ENCODE peak calls at places on chromosomes 1 and 21, in eight cellular contexts. One of them, this sample, is unnamed.

GRCh38 chr21:42609806-42610205 is 43.6 kb upstream of the PDE9A start:
- DNase-seq in heart right ventricle: no peak
- DNase-seq in right atrium auricular region: no peak
- DNase-seq in A673: no peak
- DNase-seq in neural progenitor cell: no peak
- DNase-seq in CD8-positive, alpha-beta T cell: no peak
- DNase-seq in colonic mucosa: no peak
- DNase-seq in fibroblast of villous mesenchyme: no peak
- DNase-seq in this sample: no peak

GRCh38 chr1:114122891-114123621 is 30.6 kb downstream of the SYT6 start:
- DNase-seq in fibroblast of villous mesenchyme: no peak
- DNase-seq in right atrium auricular region: no peak
- DNase-seq in colonic mucosa: no peak
- DNase-seq in heart right ventricle: no peak
- DNase-seq in A673: no peak
- DNase-seq in neural progenitor cell: peak
- DNase-seq in CD8-positive, alpha-beta T cell: no peak
- DNase-seq in this sample: no peak

GRCh38 chr1:116391207-116391606 is 18.2 kb downstream of the ATP1A1 start:
- DNase-seq in colonic mucosa: no peak
- DNase-seq in fibroblast of villous mesenchyme: peak
- DNase-seq in A673: no peak
- DNase-seq in CD8-positive, alpha-beta T cell: no peak
- DNase-seq in right atrium auricular region: no peak
- DNase-seq in neural progenitor cell: no peak
- DNase-seq in heart right ventricle: no peak
- DNase-seq in this sample: no peak

GRCh38 chr21:46356005-46356338 is 32.0 kb downstream of the PCNT start:
- DNase-seq in CD8-positive, alpha-beta T cell: no peak
- DNase-seq in heart right ventricle: no peak
- DNase-seq in A673: no peak
- DNase-seq in right atrium auricular region: no peak
- DNase-seq in colonic mucosa: no peak
- DNase-seq in fibroblast of villous mesenchyme: no peak
- DNase-seq in neural progenitor cell: no peak
- DNase-seq in this sample: no peak

GRCh38 chr1:52911541-52911940 is 10.0 kb downstream of the ECHDC2 start:
- DNase-seq in A673: no peak
- DNase-seq in neural progenitor cell: no peak
- DNase-seq in colonic mucosa: no peak
- DNase-seq in heart right ventricle: no peak
- DNase-seq in right atrium auricular region: peak
- DNase-seq in CD8-positive, alpha-beta T cell: no peak
- DNase-seq in fibroblast of villous mesenchyme: no peak
- DNase-seq in this sample: no peak

GRCh38 chr1:210728437-210729149 is 399.9 kb downstream of the HHAT start:
- DNase-seq in colonic mucosa: no peak
- DNase-seq in right atrium auricular region: no peak
- DNase-seq in neural progenitor cell: no peak
- DNase-seq in A673: no peak
- DNase-seq in CD8-positive, alpha-beta T cell: no peak
- DNase-seq in fibroblast of villous mesenchyme: no peak
- DNase-seq in heart right ventricle: no peak
- DNase-seq in this sample: no peak

GRCh38 chr1:185734929-185735666 is 907 bp downstream of the HMCN1 start:
- DNase-seq in colonic mucosa: no peak
- DNase-seq in fibroblast of villous mesenchyme: peak
- DNase-seq in heart right ventricle: no peak
- DNase-seq in right atrium auricular region: no peak
- DNase-seq in A673: peak
- DNase-seq in neural progenitor cell: peak
- DNase-seq in CD8-positive, alpha-beta T cell: no peak
- DNase-seq in this sample: no peak

GRCh38 chr1:153934746-153935145 is 11.8 kb downstream of the DENND4B start:
- DNase-seq in colonic mucosa: no peak
- DNase-seq in CD8-positive, alpha-beta T cell: no peak
- DNase-seq in A673: no peak
- DNase-seq in fibroblast of villous mesenchyme: no peak
- DNase-seq in right atrium auricular region: no peak
- DNase-seq in neural progenitor cell: no peak
- DNase-seq in heart right ventricle: no peak
- DNase-seq in this sample: no peak

GRCh38 chr1:24149854-24150227 is 6.9 kb upstream of the IL22RA1 start:
- DNase-seq in heart right ventricle: no peak
- DNase-seq in fibroblast of villous mesenchyme: peak
- DNase-seq in CD8-positive, alpha-beta T cell: no peak
- DNase-seq in right atrium auricular region: peak
- DNase-seq in A673: peak
- DNase-seq in neural progenitor cell: no peak
- DNase-seq in colonic mucosa: peak
- DNase-seq in this sample: no peak

GRCh38 chr21:37868896-37869295 is 47.4 kb downstream of the KCNJ6 start:
- DNase-seq in fibroblast of villous mesenchyme: no peak
- DNase-seq in neural progenitor cell: no peak
- DNase-seq in right atrium auricular region: no peak
- DNase-seq in colonic mucosa: no peak
- DNase-seq in heart right ventricle: no peak
- DNase-seq in A673: no peak
- DNase-seq in CD8-positive, alpha-beta T cell: no peak
- DNase-seq in this sample: no peak

GRCh38 chr21:37498664-37499063 is 132.1 kb downstream of the DYRK1A start:
- DNase-seq in CD8-positive, alpha-beta T cell: no peak
- DNase-seq in heart right ventricle: no peak
- DNase-seq in right atrium auricular region: no peak
- DNase-seq in fibroblast of villous mesenchyme: no peak
- DNase-seq in A673: no peak
- DNase-seq in colonic mucosa: no peak
- DNase-seq in neural progenitor cell: no peak
- DNase-seq in this sample: no peak

GRCh38 chr1:113652773-113653172 is 106.5 kb downstream of the PHTF1 start:
- DNase-seq in fibroblast of villous mesenchyme: no peak
- DNase-seq in A673: no peak
- DNase-seq in heart right ventricle: no peak
- DNase-seq in CD8-positive, alpha-beta T cell: no peak
- DNase-seq in right atrium auricular region: no peak
- DNase-seq in neural progenitor cell: no peak
- DNase-seq in colonic mucosa: no peak
- DNase-seq in this sample: no peak

GRCh38 chr1:201327687-201328240 is 44.5 kb downstream of the PKP1 start:
- DNase-seq in fibroblast of villous mesenchyme: no peak
- DNase-seq in right atrium auricular region: no peak
- DNase-seq in heart right ventricle: no peak
- DNase-seq in CD8-positive, alpha-beta T cell: no peak
- DNase-seq in A673: no peak
- DNase-seq in neural progenitor cell: no peak
- DNase-seq in colonic mucosa: no peak
- DNase-seq in this sample: no peak

GRCh38 chr21:38751379-38752050 is 54.2 kb upstream of the ETS2 start:
- DNase-seq in CD8-positive, alpha-beta T cell: no peak
- DNase-seq in colonic mucosa: no peak
- DNase-seq in neural progenitor cell: no peak
- DNase-seq in heart right ventricle: peak
- DNase-seq in fibroblast of villous mesenchyme: no peak
- DNase-seq in A673: no peak
- DNase-seq in right atrium auricular region: peak
- DNase-seq in this sample: peak

GRCh38 chr1:40411294-40411693 is 37.8 kb downstream of the SMAP2 start:
- DNase-seq in right atrium auricular region: no peak
- DNase-seq in colonic mucosa: no peak
- DNase-seq in A673: no peak
- DNase-seq in heart right ventricle: no peak
- DNase-seq in fibroblast of villous mesenchyme: no peak
- DNase-seq in neural progenitor cell: no peak
- DNase-seq in CD8-positive, alpha-beta T cell: no peak
- DNase-seq in this sample: no peak

GRCh38 chr1:208985231-208985630 is 598.3 kb upstream of the CAMK1G start:
- DNase-seq in CD8-positive, alpha-beta T cell: no peak
- DNase-seq in neural progenitor cell: no peak
- DNase-seq in colonic mucosa: no peak
- DNase-seq in A673: peak
- DNase-seq in heart right ventricle: no peak
- DNase-seq in fibroblast of villous mesenchyme: no peak
- DNase-seq in right atrium auricular region: no peak
- DNase-seq in this sample: no peak
- TF ChIP-seq CTCF in CD8-positive, alpha-beta T cell: no peak
- TF ChIP-seq CTCF in neural progenitor cell: no peak
- TF ChIP-seq CTCF in colonic mucosa: no peak
- TF ChIP-seq CTCF in A673: no peak
- TF ChIP-seq CTCF in heart right ventricle: no peak
- TF ChIP-seq CTCF in fibroblast of villous mesenchyme: no peak
- TF ChIP-seq CTCF in right atrium auricular region: no peak
- TF ChIP-seq CTCF in this sample: no peak

GRCh38 chr1:193118194-193118593 is 3.6 kb upstream of the CDC73 start:
- DNase-seq in right atrium auricular region: no peak
- DNase-seq in colonic mucosa: no peak
- DNase-seq in heart right ventricle: no peak
- DNase-seq in A673: no peak
- DNase-seq in neural progenitor cell: no peak
- DNase-seq in CD8-positive, alpha-beta T cell: no peak
- DNase-seq in fibroblast of villous mesenchyme: no peak
- DNase-seq in this sample: no peak

GRCh38 chr1:193123751-193124150 is 1.9 kb downstream of the CDC73 start:
- DNase-seq in neural progenitor cell: no peak
- DNase-seq in A673: no peak
- DNase-seq in CD8-positive, alpha-beta T cell: no peak
- DNase-seq in right atrium auricular region: no peak
- DNase-seq in colonic mucosa: no peak
- DNase-seq in heart right ventricle: no peak
- DNase-seq in fibroblast of villous mesenchyme: no peak
- DNase-seq in this sample: no peak

GRCh38 chr1:193118803-193119730 is 2.8 kb upstream of the CDC73 start:
- DNase-seq in CD8-positive, alpha-beta T cell: no peak
- DNase-seq in right atrium auricular region: no peak
- DNase-seq in neural progenitor cell: no peak
- DNase-seq in colonic mucosa: no peak
- DNase-seq in A673: no peak
- DNase-seq in fibroblast of villous mesenchyme: no peak
- DNase-seq in heart right ventricle: no peak
- DNase-seq in this sample: no peak

GRCh38 chr1:193121616-193122593 is at the start of gene CDC73:
- DNase-seq in colonic mucosa: peak
- DNase-seq in A673: peak
- DNase-seq in CD8-positive, alpha-beta T cell: peak
- DNase-seq in right atrium auricular region: peak
- DNase-seq in fibroblast of villous mesenchyme: peak
- DNase-seq in neural progenitor cell: peak
- DNase-seq in heart right ventricle: peak
- DNase-seq in this sample: peak

GRCh38 chr1:193120604-193121166 is 1.1 kb upstream of the CDC73 start:
- DNase-seq in fibroblast of villous mesenchyme: no peak
- DNase-seq in CD8-positive, alpha-beta T cell: no peak
- DNase-seq in A673: no peak
- DNase-seq in right atrium auricular region: no peak
- DNase-seq in colonic mucosa: no peak
- DNase-seq in heart right ventricle: no peak
- DNase-seq in neural progenitor cell: no peak
- DNase-seq in this sample: no peak
- H3K4me3 ChIP-seq in fibroblast of villous mesenchyme: peak
- H3K4me3 ChIP-seq in CD8-positive, alpha-beta T cell: no peak
- H3K4me3 ChIP-seq in A673: peak
- H3K4me3 ChIP-seq in right atrium auricular region: no peak
- H3K4me3 ChIP-seq in colonic mucosa: no peak
- H3K4me3 ChIP-seq in heart right ventricle: peak
- H3K4me3 ChIP-seq in neural progenitor cell: peak
- H3K4me3 ChIP-seq in this sample: peak

DNA sequence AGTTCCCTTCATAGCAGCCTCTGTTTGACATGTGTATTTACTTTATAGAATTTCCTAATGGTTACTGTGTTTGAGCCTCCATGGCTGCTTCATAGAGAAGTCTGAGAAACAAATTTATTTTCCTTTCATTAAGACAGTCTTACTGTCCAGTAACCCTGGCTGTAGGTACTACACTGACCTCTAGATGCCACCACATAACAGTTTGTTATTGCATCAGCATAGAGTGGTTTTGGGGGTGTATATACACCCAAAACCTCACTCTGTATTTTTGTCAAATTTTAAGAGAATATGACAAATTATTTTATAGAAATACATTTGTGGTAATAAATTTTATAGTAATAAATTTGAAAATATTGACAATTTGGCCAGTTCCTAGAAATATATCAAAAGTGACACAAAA is 57.3 kb downstream of the OBSCN start:
- DNase-seq in neural progenitor cell: no peak
- DNase-seq in colonic mucosa: no peak
- DNase-seq in CD8-positive, alpha-beta T cell: no peak
- DNase-seq in right atrium auricular region: no peak
- DNase-seq in fibroblast of villous mesenchyme: peak
- DNase-seq in heart right ventricle: no peak
- DNase-seq in A673: no peak
- DNase-seq in this sample: no peak
- TF ChIP-seq CTCF in neural progenitor cell: peak
- TF ChIP-seq CTCF in colonic mucosa: no peak
- TF ChIP-seq CTCF in CD8-positive, alpha-beta T cell: no peak
- TF ChIP-seq CTCF in right atrium auricular region: peak
- TF ChIP-seq CTCF in fibroblast of villous mesenchyme: peak
- TF ChIP-seq CTCF in heart right ventricle: no peak
- TF ChIP-seq CTCF in A673: no peak
- TF ChIP-seq CTCF in this sample: peak

GRCh38 chr1:207646891-207647290 is 2.0 kb downstream of the CR1L start:
- DNase-seq in fibroblast of villous mesenchyme: no peak
- DNase-seq in neural progenitor cell: no peak
- DNase-seq in A673: no peak
- DNase-seq in right atrium auricular region: no peak
- DNase-seq in heart right ventricle: no peak
- DNase-seq in CD8-positive, alpha-beta T cell: no peak
- DNase-seq in colonic mucosa: no peak
- DNase-seq in this sample: no peak

GRCh38 chr1:207644479-207644851 is 468 bp upstream of the CR1L start:
- DNase-seq in right atrium auricular region: no peak
- DNase-seq in CD8-positive, alpha-beta T cell: no peak
- DNase-seq in neural progenitor cell: no peak
- DNase-seq in heart right ventricle: no peak
- DNase-seq in colonic mucosa: no peak
- DNase-seq in A673: no peak
- DNase-seq in fibroblast of villous mesenchyme: no peak
- DNase-seq in this sample: no peak

GRCh38 chr1:207647966-207648906 is 3.3 kb downstream of the CR1L start:
- DNase-seq in neural progenitor cell: no peak
- DNase-seq in right atrium auricular region: no peak
- DNase-seq in heart right ventricle: no peak
- DNase-seq in fibroblast of villous mesenchyme: no peak
- DNase-seq in CD8-positive, alpha-beta T cell: no peak
- DNase-seq in colonic mucosa: no peak
- DNase-seq in A673: no peak
- DNase-seq in this sample: no peak

GRCh38 chr1:207644852-207645631 is at the start of gene CR1L:
- DNase-seq in right atrium auricular region: peak
- DNase-seq in neural progenitor cell: peak
- DNase-seq in heart right ventricle: peak
- DNase-seq in CD8-positive, alpha-beta T cell: peak
- DNase-seq in colonic mucosa: peak
- DNase-seq in A673: peak
- DNase-seq in fibroblast of villous mesenchyme: peak
- DNase-seq in this sample: peak

DNA sequence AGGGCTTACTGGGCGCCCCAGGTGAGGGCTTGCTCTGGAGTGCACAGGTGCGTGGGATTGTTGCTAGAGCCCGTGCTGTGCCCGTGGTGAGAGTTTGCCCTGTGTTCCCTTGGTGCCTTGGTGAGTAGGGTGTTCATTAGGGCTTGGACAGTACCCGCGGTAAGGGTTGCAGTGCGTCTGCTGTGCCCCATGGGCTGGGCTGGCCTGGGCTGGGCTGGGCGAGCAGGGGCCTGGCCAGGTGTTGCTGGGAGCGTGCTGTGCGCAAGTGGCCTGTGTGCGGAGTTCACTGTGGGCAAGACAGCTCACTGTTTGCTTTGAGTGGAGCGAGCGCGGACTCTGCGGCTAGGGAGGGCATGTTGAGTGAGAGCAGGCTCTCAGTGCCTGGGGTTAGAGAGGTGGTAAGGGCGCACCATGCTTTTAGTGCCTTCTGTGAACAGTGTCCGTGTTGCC is 724 bp downstream of the CR1L start:
- DNase-seq in right atrium auricular region: no peak
- DNase-seq in A673: no peak
- DNase-seq in CD8-positive, alpha-beta T cell: no peak
- DNase-seq in fibroblast of villous mesenchyme: no peak
- DNase-seq in heart right ventricle: no peak
- DNase-seq in colonic mucosa: no peak
- DNase-seq in neural progenitor cell: no peak
- DNase-seq in this sample: no peak
- H3K4me3 ChIP-seq in right atrium auricular region: no peak
- H3K4me3 ChIP-seq in A673: no peak
- H3K4me3 ChIP-seq in CD8-positive, alpha-beta T cell: no peak
- H3K4me3 ChIP-seq in fibroblast of villous mesenchyme: peak
- H3K4me3 ChIP-seq in heart right ventricle: peak
- H3K4me3 ChIP-seq in colonic mucosa: no peak
- H3K4me3 ChIP-seq in neural progenitor cell: no peak
- H3K4me3 ChIP-seq in this sample: peak